ENCODE peak calls at places on chromosomes 13 and 19, in five cellular contexts. One of them, this sample, is unnamed.

GRCh38 chr19:52542984-52543664 is 15.7 kb downstream of the ZNF808 start:
- DNase-seq in NCI-H69: no peak
- DNase-seq in EH: no peak
- DNase-seq in stimulated activated CD8-positive, alpha-beta memory T cell treated with anti-CD3 and anti-CD28 coated beads, Interleukin-4, amount 100 ng/mL, for 4 hours: no peak
- DNase-seq in epithelial cell of proximal tubule: no peak
- DNase-seq in this sample: no peak

GRCh38 chr13:100497394-100497793 is 91.2 kb downstream of the GGACT start:
- DNase-seq in NCI-H69: no peak
- DNase-seq in EH: peak
- DNase-seq in stimulated activated CD8-positive, alpha-beta memory T cell treated with anti-CD3 and anti-CD28 coated beads, Interleukin-4, amount 100 ng/mL, for 4 hours: no peak
- DNase-seq in epithelial cell of proximal tubule: no peak
- DNase-seq in this sample: no peak

GRCh38 chr13:100131863-100132574 is 43.1 kb downstream of the PCCA start:
- DNase-seq in NCI-H69: peak
- DNase-seq in EH: peak
- DNase-seq in stimulated activated CD8-positive, alpha-beta memory T cell treated with anti-CD3 and anti-CD28 coated beads, Interleukin-4, amount 100 ng/mL, for 4 hours: no peak
- DNase-seq in epithelial cell of proximal tubule: peak
- DNase-seq in this sample: no peak

GRCh38 chr19:14090509-14091085 is at the start of gene SAMD1:
- DNase-seq in NCI-H69: peak
- DNase-seq in EH: peak
- DNase-seq in stimulated activated CD8-positive, alpha-beta memory T cell treated with anti-CD3 and anti-CD28 coated beads, Interleukin-4, amount 100 ng/mL, for 4 hours: peak
- DNase-seq in epithelial cell of proximal tubule: no peak
- DNase-seq in this sample: no peak

GRCh38 chr19:19526581-19527370 is 1.9 kb upstream of the YJEFN3 start:
- DNase-seq in NCI-H69: no peak
- DNase-seq in EH: no peak
- DNase-seq in stimulated activated CD8-positive, alpha-beta memory T cell treated with anti-CD3 and anti-CD28 coated beads, Interleukin-4, amount 100 ng/mL, for 4 hours: no peak
- DNase-seq in epithelial cell of proximal tubule: no peak
- DNase-seq in this sample: no peak

GRCh38 chr19:29702958-29703320 is 12.1 kb downstream of the C19orf12 start:
- DNase-seq in NCI-H69: no peak
- DNase-seq in EH: no peak
- DNase-seq in stimulated activated CD8-positive, alpha-beta memory T cell treated with anti-CD3 and anti-CD28 coated beads, Interleukin-4, amount 100 ng/mL, for 4 hours: no peak
- DNase-seq in epithelial cell of proximal tubule: no peak
- DNase-seq in this sample: no peak

GRCh38 chr13:112168771-112169170 is 101.8 kb downstream of the SOX1 start:
- DNase-seq in NCI-H69: no peak
- DNase-seq in EH: no peak
- DNase-seq in stimulated activated CD8-positive, alpha-beta memory T cell treated with anti-CD3 and anti-CD28 coated beads, Interleukin-4, amount 100 ng/mL, for 4 hours: no peak
- DNase-seq in epithelial cell of proximal tubule: no peak
- DNase-seq in this sample: no peak

GRCh38 chr13:34349091-34349722 is 531.3 kb downstream of the RFC3 start:
- DNase-seq in NCI-H69: peak
- DNase-seq in EH: peak
- DNase-seq in stimulated activated CD8-positive, alpha-beta memory T cell treated with anti-CD3 and anti-CD28 coated beads, Interleukin-4, amount 100 ng/mL, for 4 hours: no peak
- DNase-seq in epithelial cell of proximal tubule: peak
- DNase-seq in this sample: no peak

GRCh38 chr19:18170714-18171255 is 2.8 kb upstream of the IFI30 start:
- DNase-seq in NCI-H69: no peak
- DNase-seq in EH: no peak
- DNase-seq in stimulated activated CD8-positive, alpha-beta memory T cell treated with anti-CD3 and anti-CD28 coated beads, Interleukin-4, amount 100 ng/mL, for 4 hours: no peak
- DNase-seq in epithelial cell of proximal tubule: no peak
- DNase-seq in this sample: no peak

GRCh38 chr19:15562145-15562544 is 52.9 kb upstream of the CYP4F8 start:
- DNase-seq in NCI-H69: no peak
- DNase-seq in EH: no peak
- DNase-seq in stimulated activated CD8-positive, alpha-beta memory T cell treated with anti-CD3 and anti-CD28 coated beads, Interleukin-4, amount 100 ng/mL, for 4 hours: no peak
- DNase-seq in epithelial cell of proximal tubule: no peak
- DNase-seq in this sample: no peak

GRCh38 chr13:40271931-40272775 is 394.3 kb downstream of the FOXO1 start:
- DNase-seq in NCI-H69: no peak
- DNase-seq in EH: peak
- DNase-seq in stimulated activated CD8-positive, alpha-beta memory T cell treated with anti-CD3 and anti-CD28 coated beads, Interleukin-4, amount 100 ng/mL, for 4 hours: peak
- DNase-seq in epithelial cell of proximal tubule: peak
- DNase-seq in this sample: no peak

GRCh38 chr19:54172764-54173699 is at the start of gene TMC4:
- DNase-seq in NCI-H69: peak
- DNase-seq in EH: peak
- DNase-seq in stimulated activated CD8-positive, alpha-beta memory T cell treated with anti-CD3 and anti-CD28 coated beads, Interleukin-4, amount 100 ng/mL, for 4 hours: no peak
- DNase-seq in epithelial cell of proximal tubule: no peak
- DNase-seq in this sample: no peak

GRCh38 chr19:44113784-44114390 is 688 bp downstream of the ZNF225 start:
- DNase-seq in NCI-H69: peak
- DNase-seq in EH: no peak
- DNase-seq in stimulated activated CD8-positive, alpha-beta memory T cell treated with anti-CD3 and anti-CD28 coated beads, Interleukin-4, amount 100 ng/mL, for 4 hours: no peak
- DNase-seq in epithelial cell of proximal tubule: no peak
- DNase-seq in this sample: no peak

GRCh38 chr13:90839061-90839460 is 508.4 kb upstream of the MIR17HG start:
- DNase-seq in NCI-H69: peak
- DNase-seq in EH: no peak
- DNase-seq in stimulated activated CD8-positive, alpha-beta memory T cell treated with anti-CD3 and anti-CD28 coated beads, Interleukin-4, amount 100 ng/mL, for 4 hours: no peak
- DNase-seq in epithelial cell of proximal tubule: no peak
- DNase-seq in this sample: no peak

GRCh38 chr13:113849546-113849945 is 14.3 kb downstream of the GAS6 start:
- DNase-seq in NCI-H69: no peak
- DNase-seq in EH: peak
- DNase-seq in stimulated activated CD8-positive, alpha-beta memory T cell treated with anti-CD3 and anti-CD28 coated beads, Interleukin-4, amount 100 ng/mL, for 4 hours: no peak
- DNase-seq in epithelial cell of proximal tubule: no peak
- DNase-seq in this sample: no peak

GRCh38 chr13:43994999-43995859 is 115.5 kb downstream of the LACC1 start:
- DNase-seq in NCI-H69: peak
- DNase-seq in EH: no peak
- DNase-seq in stimulated activated CD8-positive, alpha-beta memory T cell treated with anti-CD3 and anti-CD28 coated beads, Interleukin-4, amount 100 ng/mL, for 4 hours: no peak
- DNase-seq in epithelial cell of proximal tubule: no peak
- DNase-seq in this sample: no peak

GRCh38 chr19:38290631-38291147 is 13.4 kb upstream of the C19orf33 start:
- DNase-seq in NCI-H69: no peak
- DNase-seq in EH: peak
- DNase-seq in stimulated activated CD8-positive, alpha-beta memory T cell treated with anti-CD3 and anti-CD28 coated beads, Interleukin-4, amount 100 ng/mL, for 4 hours: no peak
- DNase-seq in epithelial cell of proximal tubule: peak
- DNase-seq in this sample: no peak

GRCh38 chr19:1624458-1624857 is 19.2 kb upstream of the UQCR11 start:
- DNase-seq in NCI-H69: peak
- DNase-seq in EH: peak
- DNase-seq in stimulated activated CD8-positive, alpha-beta memory T cell treated with anti-CD3 and anti-CD28 coated beads, Interleukin-4, amount 100 ng/mL, for 4 hours: peak
- DNase-seq in epithelial cell of proximal tubule: no peak
- DNase-seq in this sample: no peak

GRCh38 chr19:39677931-39678889 is 22.5 kb downstream of the LGALS16 start:
- DNase-seq in NCI-H69: peak
- DNase-seq in EH: no peak
- DNase-seq in stimulated activated CD8-positive, alpha-beta memory T cell treated with anti-CD3 and anti-CD28 coated beads, Interleukin-4, amount 100 ng/mL, for 4 hours: no peak
- DNase-seq in epithelial cell of proximal tubule: no peak
- DNase-seq in this sample: no peak

GRCh38 chr19:34499155-34499834 is 17.7 kb downstream of the WTIP start:
- DNase-seq in NCI-H69: no peak
- DNase-seq in EH: no peak
- DNase-seq in stimulated activated CD8-positive, alpha-beta memory T cell treated with anti-CD3 and anti-CD28 coated beads, Interleukin-4, amount 100 ng/mL, for 4 hours: no peak
- DNase-seq in epithelial cell of proximal tubule: no peak
- DNase-seq in this sample: no peak

GRCh38 chr19:34991542-34992333 is 8.4 kb upstream of the GRAMD1A start:
- DNase-seq in NCI-H69: no peak
- DNase-seq in EH: no peak
- DNase-seq in stimulated activated CD8-positive, alpha-beta memory T cell treated with anti-CD3 and anti-CD28 coated beads, Interleukin-4, amount 100 ng/mL, for 4 hours: no peak
- DNase-seq in epithelial cell of proximal tubule: no peak
- DNase-seq in this sample: no peak

GRCh38 chr13:74114202-74114601 is 20.0 kb downstream of the KLF12 start:
- DNase-seq in NCI-H69: no peak
- DNase-seq in EH: peak
- DNase-seq in stimulated activated CD8-positive, alpha-beta memory T cell treated with anti-CD3 and anti-CD28 coated beads, Interleukin-4, amount 100 ng/mL, for 4 hours: no peak
- DNase-seq in epithelial cell of proximal tubule: no peak
- DNase-seq in this sample: no peak

GRCh38 chr13:45482571-45483173 is 17.9 kb downstream of the COG3 start:
- DNase-seq in NCI-H69: no peak
- DNase-seq in EH: peak
- DNase-seq in stimulated activated CD8-positive, alpha-beta memory T cell treated with anti-CD3 and anti-CD28 coated beads, Interleukin-4, amount 100 ng/mL, for 4 hours: no peak
- DNase-seq in epithelial cell of proximal tubule: no peak
- DNase-seq in this sample: no peak

GRCh38 chr13:114031631-114032030 is 57.8 kb upstream of the C13orf46 start:
- DNase-seq in NCI-H69: no peak
- DNase-seq in EH: no peak
- DNase-seq in stimulated activated CD8-positive, alpha-beta memory T cell treated with anti-CD3 and anti-CD28 coated beads, Interleukin-4, amount 100 ng/mL, for 4 hours: no peak
- DNase-seq in epithelial cell of proximal tubule: no peak
- DNase-seq in this sample: no peak

GRCh38 chr19:4547303-4548237 is 7.7 kb upstream of the LRG1 start:
- DNase-seq in NCI-H69: peak
- DNase-seq in EH: no peak
- DNase-seq in stimulated activated CD8-positive, alpha-beta memory T cell treated with anti-CD3 and anti-CD28 coated beads, Interleukin-4, amount 100 ng/mL, for 4 hours: no peak
- DNase-seq in epithelial cell of proximal tubule: no peak
- DNase-seq in this sample: no peak

GRCh38 chr13:30873519-30873918 is 32.6 kb upstream of the MEDAG start:
- DNase-seq in NCI-H69: no peak
- DNase-seq in EH: peak
- DNase-seq in stimulated activated CD8-positive, alpha-beta memory T cell treated with anti-CD3 and anti-CD28 coated beads, Interleukin-4, amount 100 ng/mL, for 4 hours: no peak
- DNase-seq in epithelial cell of proximal tubule: no peak
- DNase-seq in this sample: no peak

GRCh38 chr13:89490661-89491060 is 1819.5 kb downstream of the SLITRK5 start:
- DNase-seq in NCI-H69: no peak
- DNase-seq in EH: no peak
- DNase-seq in stimulated activated CD8-positive, alpha-beta memory T cell treated with anti-CD3 and anti-CD28 coated beads, Interleukin-4, amount 100 ng/mL, for 4 hours: no peak
- DNase-seq in epithelial cell of proximal tubule: no peak
- DNase-seq in this sample: no peak

GRCh38 chr13:113813749-113814434 is 50.0 kb downstream of the GAS6 start:
- DNase-seq in NCI-H69: no peak
- DNase-seq in EH: no peak
- DNase-seq in stimulated activated CD8-positive, alpha-beta memory T cell treated with anti-CD3 and anti-CD28 coated beads, Interleukin-4, amount 100 ng/mL, for 4 hours: no peak
- DNase-seq in epithelial cell of proximal tubule: no peak
- DNase-seq in this sample: no peak

GRCh38 chr19:1265611-1266115 is 3.5 kb upstream of the CIRBP start:
- DNase-seq in NCI-H69: peak
- DNase-seq in EH: peak
- DNase-seq in stimulated activated CD8-positive, alpha-beta memory T cell treated with anti-CD3 and anti-CD28 coated beads, Interleukin-4, amount 100 ng/mL, for 4 hours: no peak
- DNase-seq in epithelial cell of proximal tubule: no peak
- DNase-seq in this sample: no peak

GRCh38 chr13:87671031-87671823 is at the start of gene SLITRK5:
- DNase-seq in NCI-H69: peak
- DNase-seq in EH: peak
- DNase-seq in stimulated activated CD8-positive, alpha-beta memory T cell treated with anti-CD3 and anti-CD28 coated beads, Interleukin-4, amount 100 ng/mL, for 4 hours: no peak
- DNase-seq in epithelial cell of proximal tubule: peak
- DNase-seq in this sample: no peak

GRCh38 chr19:13018037-13018914 is 23.0 kb downstream of the NFIX start:
- DNase-seq in NCI-H69: no peak
- DNase-seq in EH: peak
- DNase-seq in stimulated activated CD8-positive, alpha-beta memory T cell treated with anti-CD3 and anti-CD28 coated beads, Interleukin-4, amount 100 ng/mL, for 4 hours: no peak
- DNase-seq in epithelial cell of proximal tubule: no peak
- DNase-seq in this sample: no peak

GRCh38 chr13:51590966-51591627 is 6.8 kb downstream of the WDFY2 start:
- DNase-seq in NCI-H69: peak
- DNase-seq in EH: peak
- DNase-seq in stimulated activated CD8-positive, alpha-beta memory T cell treated with anti-CD3 and anti-CD28 coated beads, Interleukin-4, amount 100 ng/mL, for 4 hours: no peak
- DNase-seq in epithelial cell of proximal tubule: no peak
- DNase-seq in this sample: no peak

GRCh38 chr19:5484398-5485285 is 29.4 kb downstream of the ZNRF4 start:
- DNase-seq in NCI-H69: peak
- DNase-seq in EH: peak
- DNase-seq in stimulated activated CD8-positive, alpha-beta memory T cell treated with anti-CD3 and anti-CD28 coated beads, Interleukin-4, amount 100 ng/mL, for 4 hours: no peak
- DNase-seq in epithelial cell of proximal tubule: no peak
- DNase-seq in this sample: no peak

GRCh38 chr13:26050568-26051230 is 1.1 kb downstream of the SHISA2 start:
- DNase-seq in NCI-H69: peak
- DNase-seq in EH: no peak
- DNase-seq in stimulated activated CD8-positive, alpha-beta memory T cell treated with anti-CD3 and anti-CD28 coated beads, Interleukin-4, amount 100 ng/mL, for 4 hours: no peak
- DNase-seq in epithelial cell of proximal tubule: no peak
- DNase-seq in this sample: no peak

GRCh38 chr19:44356383-44357111 is at the start of gene ZNF112:
- DNase-seq in NCI-H69: peak
- DNase-seq in EH: peak
- DNase-seq in stimulated activated CD8-positive, alpha-beta memory T cell treated with anti-CD3 and anti-CD28 coated beads, Interleukin-4, amount 100 ng/mL, for 4 hours: no peak
- DNase-seq in epithelial cell of proximal tubule: peak
- DNase-seq in this sample: no peak

GRCh38 chr19:45376045-45376724 is 5.8 kb upstream of the ERCC2 start:
- DNase-seq in NCI-H69: no peak
- DNase-seq in EH: peak
- DNase-seq in stimulated activated CD8-positive, alpha-beta memory T cell treated with anti-CD3 and anti-CD28 coated beads, Interleukin-4, amount 100 ng/mL, for 4 hours: no peak
- DNase-seq in epithelial cell of proximal tubule: peak
- DNase-seq in this sample: no peak

GRCh38 chr13:54627973-54628372 is 1599.4 kb downstream of the OLFM4 start:
- DNase-seq in NCI-H69: no peak
- DNase-seq in EH: no peak
- DNase-seq in stimulated activated CD8-positive, alpha-beta memory T cell treated with anti-CD3 and anti-CD28 coated beads, Interleukin-4, amount 100 ng/mL, for 4 hours: no peak
- DNase-seq in epithelial cell of proximal tubule: no peak
- DNase-seq in this sample: no peak

GRCh38 chr19:11624064-11624463 is 26.8 kb downstream of the ZNF627 start:
- DNase-seq in NCI-H69: no peak
- DNase-seq in EH: peak
- DNase-seq in stimulated activated CD8-positive, alpha-beta memory T cell treated with anti-CD3 and anti-CD28 coated beads, Interleukin-4, amount 100 ng/mL, for 4 hours: no peak
- DNase-seq in epithelial cell of proximal tubule: peak
- DNase-seq in this sample: no peak

GRCh38 chr19:21092107-21092506 is 10.1 kb downstream of the ZNF714 start:
- DNase-seq in NCI-H69: no peak
- DNase-seq in EH: peak
- DNase-seq in stimulated activated CD8-positive, alpha-beta memory T cell treated with anti-CD3 and anti-CD28 coated beads, Interleukin-4, amount 100 ng/mL, for 4 hours: no peak
- DNase-seq in epithelial cell of proximal tubule: no peak
- DNase-seq in this sample: no peak

This sample was measured in cortex of kidney.